ENCODE peak calls at places on chromosomes 4 and X, in five cellular contexts. H, C, J, R and Z are unnamed samples.

GRCh38 chr4:133403913-133404312 is 254.8 kb downstream of the PCDH10 start:
- DNase-seq in J (no peak), H (no peak), C (no peak), R (no peak), Z (no peak)

GRCh38 chr4:21900211-21900610 is 48.4 kb downstream of the KCNIP4 start:
- DNase-seq in R (no peak), H (no peak), J (no peak), C (no peak), Z (no peak)

GRCh38 chrX:39396358-39396995 is 595.2 kb downstream of the MID1IP1 start:
- DNase-seq in J (no peak), C (no peak), R (no peak), H (no peak), Z (no peak)

GRCh38 chr4:24880171-24880570 is 32.7 kb downstream of the CCDC149 start:
- DNase-seq in C (no peak), J (no peak), H (peak; percentile 10), R (no peak), Z (no peak)

GRCh38 chr4:29081230-29081955 is 1638.8 kb upstream of the PCDH7 start:
- DNase-seq in H (no peak), R (no peak), C (peak; percentile 7), J (no peak), Z (no peak)

GRCh38 chr4:118033148-118034060 is 882 bp upstream of the NDST3 start:
- DNase-seq in H (peak; percentile 39), J (peak; percentile 70), C (peak; percentile 61), R (no peak), Z (peak; percentile 56)

GRCh38 chr4:71460368-71460767 is 121.5 kb downstream of the SLC4A4 start:
- DNase-seq in J (no peak), R (no peak), C (peak; percentile 50), H (no peak), Z (no peak)

GRCh38 chrX:149849787-149850186 is 31.2 kb upstream of the MAGEA8 start:
- DNase-seq in H (no peak), J (no peak), R (no peak), C (no peak), Z (no peak)

GRCh38 chrX:131895002-131895401 is 128.1 kb upstream of the STK26 start:
- DNase-seq in C (peak; percentile 82), R (no peak), H (no peak), J (no peak), Z (no peak)

GRCh38 chr4:143195581-143195980 is 10.9 kb downstream of the USP38 start:
- DNase-seq in J (no peak), C (no peak), R (no peak), H (no peak), Z (no peak)

GRCh38 chr4:157270108-157270507 is 49.6 kb downstream of the GRIA2 start:
- DNase-seq in R (no peak), C (no peak), H (no peak), J (no peak), Z (no peak)

GRCh38 chr4:83255584-83255983 is 29.0 kb downstream of the COQ2 start:
- DNase-seq in C (peak; percentile 86), R (no peak), J (no peak), H (no peak), Z (no peak)

GRCh38 chrX:15056044-15056443 is 182.8 kb downstream of the MOSPD2 start:
- DNase-seq in R (no peak), H (no peak), J (no peak), C (no peak), Z (no peak)

GRCh38 chr4:5280845-5281244 is 229.6 kb downstream of the STK32B start:
- DNase-seq in C (no peak), J (no peak), R (no peak), H (no peak), Z (no peak)

GRCh38 chr4:76036855-76037254 is 985 bp upstream of the CXCL11 start:
- DNase-seq in J (peak; percentile 31), R (no peak), H (no peak), C (no peak), Z (no peak)

GRCh38 chr4:127846061-127846460 is 34.6 kb upstream of the PLK4 start:
- DNase-seq in C (no peak), J (no peak), H (no peak), R (no peak), Z (no peak)

GRCh38 chr4:127852661-127853060 is 28.0 kb upstream of the PLK4 start:
- DNase-seq in H (no peak), R (no peak), C (no peak), J (peak; percentile 63), Z (no peak)

GRCh38 chr4:127846765-127847164 is 33.9 kb upstream of the PLK4 start:
- DNase-seq in R (no peak), J (no peak), C (no peak), H (no peak), Z (no peak)

GRCh38 chr4:127844605-127845116 is 36.0 kb upstream of the PLK4 start:
- DNase-seq in R (no peak), J (no peak), C (no peak), H (no peak), Z (no peak)

GRCh38 chr4:127849505-127850234 is 31.0 kb upstream of the PLK4 start:
- DNase-seq in H (no peak), C (no peak), J (no peak), R (no peak), Z (no peak)
- H2BK12ac ChIP-seq in H (no peak overlapping the region), C (no peak overlapping the region), J (no peak overlapping the region), R (no peak overlapping the region), Z (no peak overlapping the region)

GRCh38 chrX:2413969-2414368 is 86.8 kb downstream of the DHRSX start:
- DNase-seq in H (no peak), C (no peak), J (no peak), R (no peak), Z (no peak)
- H3K9me3 ChIP-seq in H (peaks cover 2% of the 10 kb centered on the region), C (no peaks in the 10 kb centered on the region), J (peaks cover 10% of the 10 kb centered on the region), R (peaks cover 16% of the 10 kb centered on the region), Z (peaks cover 2% of the 10 kb centered on the region)

DNA sequence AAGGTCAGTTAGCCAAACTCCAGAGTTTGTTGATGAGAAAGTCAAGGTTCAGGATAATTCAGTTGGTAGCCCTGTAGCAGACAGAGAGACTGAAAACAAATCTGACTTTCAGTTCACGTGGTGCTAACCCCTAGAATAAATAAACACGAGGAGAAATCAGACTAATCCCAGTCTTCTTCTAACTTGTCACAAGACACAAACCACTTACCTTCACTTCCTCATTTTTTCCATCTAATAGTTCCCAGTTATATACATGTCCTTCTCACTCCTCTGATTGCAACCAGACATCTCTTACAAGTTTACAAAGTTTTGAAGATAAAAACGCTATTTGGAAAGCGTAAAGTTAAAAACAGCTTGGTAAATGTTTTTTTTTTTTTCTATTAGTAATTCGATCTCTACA is 7.7 kb downstream of the TLR7 start:
- DNase-seq in C (peak; percentile 6), R (no peak), J (no peak), H (no peak), Z (no peak)
- H2BK12ac ChIP-seq in C (no peak overlapping the region), R (no peak overlapping the region), J (no peak overlapping the region), H (no peak overlapping the region), Z (no peak overlapping the region)

GRCh38 chr4:135601351-135601750 is 1399.8 kb upstream of the PABPC4L start:
- DNase-seq in R (no peak), J (no peak), H (peak; percentile 83), C (no peak), Z (no peak)
- H3K9me3 ChIP-seq in R (peaks cover 22% of the 10 kb centered on the region), J (peaks cover 11% of the 10 kb centered on the region), H (peaks cover 3% of the 10 kb centered on the region), C (peaks cover 53% of the 10 kb centered on the region), Z (no peaks in the 10 kb centered on the region)